ENCODE peak calls at places on chromosomes 7 and 10, in seven cellular contexts. V is SK-N-SH, O is HepG2, W is GM12878, H is H1, R is K562, E is HCT116. D is an unnamed sample.

GRCh38 chr10:119640875-119641526 is 10.2 kb upstream of the BAG3 start:
- DNase-seq in E (no peak), V (no peak), O (peak), H (no peak), R (no peak), W (no peak), D (no peak)

GRCh38 chr7:39650676-39651075 is 27.3 kb downstream of the RALA start:
- DNase-seq in H (no peak), O (no peak), R (no peak), E (no peak), V (no peak), W (no peak), D (no peak)

GRCh38 chr7:78218051-78218450 is 419.5 kb downstream of the PHTF2 start:
- DNase-seq in W (no peak), O (no peak), V (no peak), E (no peak), R (no peak), H (no peak), D (no peak)

GRCh38 chr10:122331615-122332446 is 42.7 kb upstream of the PLEKHA1 start:
- DNase-seq in R (no peak), W (no peak), O (peak), E (no peak), V (no peak), H (no peak), D (no peak)

GRCh38 chr10:44706745-44707144 is 204.4 kb upstream of the TMEM72 start:
- DNase-seq in R (no peak), H (no peak), V (no peak), O (no peak), E (peak), W (no peak), D (no peak)

GRCh38 chr10:99394256-99394655 is 36.2 kb downstream of the GOT1 start:
- DNase-seq in W (no peak), V (no peak), R (no peak), H (no peak), E (no peak), O (no peak), D (peak)

GRCh38 chr7:2619120-2619519 is 12.7 kb upstream of the TTYH3 start:
- DNase-seq in V (no peak), W (no peak), E (no peak), R (no peak), H (no peak), O (no peak), D (no peak)

GRCh38 chr10:119233123-119233820 is 25.9 kb downstream of the GRK5 start:
- DNase-seq in E (no peak), O (no peak), R (no peak), H (no peak), W (no peak), V (no peak), D (no peak)

GRCh38 chr10:15795000-15795792 is 65.1 kb downstream of the MINDY3 start:
- DNase-seq in E (no peak), O (no peak), R (no peak), H (no peak), V (no peak), W (no peak), D (no peak)

GRCh38 chr7:75885011-75885410 is 6.2 kb downstream of the RHBDD2 start:
- DNase-seq in V (no peak), R (no peak), E (no peak), H (no peak), W (no peak), O (no peak), D (no peak)

GRCh38 chr7:521221-522070 is 1.8 kb upstream of the PDGFA start:
- DNase-seq in R (peak), H (peak), V (peak), W (no peak), O (no peak), E (no peak), D (no peak)

GRCh38 chr10:128275405-128275804 is 149.2 kb upstream of the MKI67 start:
- DNase-seq in E (no peak), R (no peak), O (no peak), H (no peak), V (no peak), W (no peak), D (no peak)

GRCh38 chr10:128278362-128278761 is 152.1 kb upstream of the MKI67 start:
- DNase-seq in W (no peak), O (no peak), V (peak), R (no peak), E (no peak), H (no peak), D (no peak)

GRCh38 chr10:128280271-128280670 is 154.0 kb upstream of the MKI67 start:
- DNase-seq in H (no peak), R (peak), V (no peak), W (no peak), O (no peak), E (no peak), D (no peak)

GRCh38 chr10:128277267-128277666 is 151.0 kb upstream of the MKI67 start:
- DNase-seq in E (no peak), R (no peak), W (no peak), H (no peak), O (no peak), V (no peak), D (no peak)

GRCh38 chr10:128274938-128275337 is 148.7 kb upstream of the MKI67 start:
- DNase-seq in V (no peak), R (no peak), O (no peak), E (no peak), W (no peak), H (no peak), D (no peak)
- TF ChIP-seq JUND in V (no peak), R (no peak), O (no peak), E (no peak), W (no peak), H (no peak), D (no peak)

GRCh38 chr10:818010-818409 is 113.5 kb downstream of the LARP4B start:
- DNase-seq in H (no peak), E (no peak), O (no peak), W (no peak), R (no peak), V (no peak), D (no peak)
- TF ChIP-seq JUND in H (no peak), E (no peak), O (no peak), W (no peak), R (no peak), V (no peak), D (no peak)

GRCh38 chr7:112001089-112001826 is 204.9 kb downstream of the DOCK4 start:
- DNase-seq in V (no peak), O (peak), R (no peak), W (no peak), H (no peak), E (peak), D (no peak)
- TF ChIP-seq JUND in V (peak), O (no peak), R (no peak), W (no peak), H (no peak), E (no peak), D (no peak)

GRCh38 chr10:10418397-10418796 is 599.3 kb upstream of the CELF2 start:
- DNase-seq in W (peak), H (no peak), O (no peak), V (no peak), E (no peak), R (no peak), D (no peak)

GRCh38 chr10:10421071-10421470 is 596.6 kb upstream of the CELF2 start:
- DNase-seq in E (no peak), H (no peak), V (no peak), W (no peak), R (no peak), O (no peak), D (no peak)
- TF ChIP-seq JUND in E (no peak), H (no peak), V (no peak), W (no peak), R (no peak), O (no peak), D (no peak)

D was measured in T47D.